ENCODE peak calls at places on chromosomes 6 and 20, in six cellular contexts. L, H, Z, B, K and I are unnamed samples.

GRCh38 chr6:72140795-72141194 is 254.4 kb downstream of the RIMS1 start:
- DNase-seq in L (no peak), H (no peak), Z (no peak), B (no peak), K (no peak), I (peak; percentile 4)

GRCh38 chr20:44811150-44811685 is 872 bp upstream of the RIMS4 start:
- DNase-seq in L (no peak), H (no peak), Z (no peak), B (no peak), K (no peak), I (no peak)

GRCh38 chr6:51959744-51960383 is 127.5 kb downstream of the PKHD1 start:
- DNase-seq in L (no peak), H (peak; percentile 61), Z (peak; percentile 67), B (no peak), K (peak; percentile 70), I (peak; percentile 58)

GRCh38 chr6:134005824-134006223 is 46.6 kb downstream of the SLC2A12 start:
- DNase-seq in L (no peak), H (no peak), Z (no peak), B (no peak), K (no peak), I (no peak)

GRCh38 chr20:54126809-54127655 is 46.8 kb downstream of the CYP24A1 start:
- DNase-seq in L (no peak), H (no peak), Z (no peak), B (no peak), K (no peak), I (no peak)

GRCh38 chr20:1327241-1327653 is 1.7 kb downstream of the SDCBP2 start:
- DNase-seq in L (peak; percentile 64), H (no peak), Z (no peak), B (no peak), K (no peak), I (peak; percentile 36)

GRCh38 chr6:152811785-152812184 is 61.2 kb downstream of the VIP start:
- DNase-seq in L (no peak), H (no peak), Z (no peak), B (no peak), K (no peak), I (no peak)

GRCh38 chr20:64234291-64234791 is 21.2 kb upstream of the PCMTD2 start:
- DNase-seq in L (no peak), H (no peak), Z (peak; percentile 17), B (no peak), K (no peak), I (no peak)

GRCh38 chr6:54050750-54051149 is 60.5 kb upstream of the MLIP start:
- DNase-seq in L (no peak), H (no peak), Z (no peak), B (no peak), K (no peak), I (no peak)

GRCh38 chr6:33170176-33171095 is 21.8 kb downstream of the COL11A2 start:
- DNase-seq in L (no peak), H (no peak), Z (no peak), B (no peak), K (no peak), I (no peak)

GRCh38 chr6:168496932-168497331 is 55.9 kb downstream of the SMOC2 start:
- DNase-seq in L (no peak), H (no peak), Z (no peak), B (no peak), K (no peak), I (no peak)

GRCh38 chr6:73610444-73611275 is 43.1 kb downstream of the SLC17A5 start:
- DNase-seq in L (no peak), H (no peak), Z (no peak), B (no peak), K (peak; percentile 52), I (peak; percentile 62)

GRCh38 chr6:156359912-156360311 is 417.3 kb upstream of the ARID1B start:
- DNase-seq in L (no peak), H (no peak), Z (no peak), B (no peak), K (peak; percentile 19), I (no peak)

GRCh38 chr6:15363523-15364400 is 117.9 kb downstream of the JARID2 start:
- DNase-seq in L (no peak), H (no peak), Z (no peak), B (no peak), K (no peak), I (no peak)

GRCh38 chr6:19723533-19723932 is 113.6 kb upstream of the ID4 start:
- DNase-seq in L (no peak), H (no peak), Z (no peak), B (no peak), K (no peak), I (peak; percentile 67)

GRCh38 chr6:34864007-34864406 is 23.8 kb downstream of the TAF11 start:
- DNase-seq in L (no peak), H (no peak), Z (no peak), B (no peak), K (no peak), I (no peak)

GRCh38 chr6:43736211-43736786 is 33.7 kb upstream of the VEGFA start:
- DNase-seq in L (no peak), H (no peak), Z (no peak), B (no peak), K (peak; percentile 58), I (no peak)

GRCh38 chr6:106300944-106301343 is 24.6 kb downstream of the ATG5 start:
- DNase-seq in L (no peak), H (no peak), Z (no peak), B (no peak), K (peak; percentile 14), I (peak; percentile 60)

GRCh38 chr6:1908784-1909183 is 299.1 kb downstream of the FOXC1 start:
- DNase-seq in L (no peak), H (no peak), Z (no peak), B (no peak), K (no peak), I (no peak)

GRCh38 chr6:132749111-132749510 is 8.6 kb downstream of the VNN2 start:
- DNase-seq in L (no peak), H (no peak), Z (no peak), B (no peak), K (no peak), I (no peak)

GRCh38 chr6:138226701-138227315 is 8.5 kb upstream of the PBOV1 start:
- DNase-seq in L (no peak), H (no peak), Z (no peak), B (no peak), K (no peak), I (peak; percentile 10)

GRCh38 chr6:144341831-144342527 is 56.8 kb downstream of the UTRN start:
- DNase-seq in L (no peak), H (no peak), Z (no peak), B (no peak), K (peak; percentile 63), I (no peak)

GRCh38 chr6:149225370-149225769 is 92.1 kb upstream of the TAB2 start:
- DNase-seq in L (no peak), H (no peak), Z (no peak), B (no peak), K (no peak), I (no peak)

GRCh38 chr6:28137458-28138020 is 4.1 kb upstream of the ZKSCAN8 start:
- DNase-seq in L (no peak), H (peak; percentile 14), Z (no peak), B (no peak), K (no peak), I (no peak)

GRCh38 chr20:17833036-17833674 is 133.4 kb downstream of the BANF2 start:
- DNase-seq in L (no peak), H (no peak), Z (no peak), B (no peak), K (no peak), I (no peak)

GRCh38 chr6:163132050-163132750 is 282.3 kb upstream of the QKI start:
- DNase-seq in L (no peak), H (no peak), Z (no peak), B (no peak), K (no peak), I (no peak)

GRCh38 chr6:132131777-132132176 is 180.6 kb upstream of the CCN2 start:
- DNase-seq in L (no peak), H (no peak), Z (no peak), B (no peak), K (peak; percentile 61), I (peak; percentile 87)

GRCh38 chr20:51831891-51832675 is 29.8 kb upstream of the SALL4 start:
- DNase-seq in L (no peak), H (no peak), Z (no peak), B (no peak), K (no peak), I (peak; percentile 39)

GRCh38 chr6:90068264-90068663 is 174.0 kb downstream of the GJA10 start:
- DNase-seq in L (no peak), H (no peak), Z (no peak), B (no peak), K (no peak), I (no peak)

GRCh38 chr6:165098165-165098564 is 211.2 kb downstream of the C6orf118 start:
- DNase-seq in L (no peak), H (no peak), Z (no peak), B (no peak), K (no peak), I (no peak)

GRCh38 chr6:83183082-83183828 is 9.8 kb downstream of the PGM3 start:
- DNase-seq in L (no peak), H (no peak), Z (peak; percentile 24), B (no peak), K (no peak), I (peak; percentile 75)

GRCh38 chr6:17905611-17906592 is 81.5 kb downstream of the KIF13A start:
- DNase-seq in L (no peak), H (no peak), Z (no peak), B (no peak), K (no peak), I (peak; percentile 63)

GRCh38 chr6:109944448-109944847 is 33.7 kb upstream of the GPR6 start:
- DNase-seq in L (no peak), H (no peak), Z (no peak), B (no peak), K (peak; percentile 4), I (no peak)

GRCh38 chr6:139858444-139858843 is 484.0 kb upstream of the CITED2 start:
- DNase-seq in L (no peak), H (peak; percentile 12), Z (no peak), B (no peak), K (no peak), I (no peak)